ENCODE peak calls at places on chromosome 9, in five cellular contexts. V is NK-92 treated with Interleukin-12 subunit alpha and Interleukin-12 subunit beta, amount 100 ng/mL, for 24 hours; Z is sciatic nerve; L is neural progenitor cell; Y is body of pancreas. C is an unnamed sample.

GRCh38 chr9:100033877-100034551 is 64.8 kb downstream of the ERP44 start:
- DNase-seq in Z (no peak), Y (no peak), V (no peak), L (no peak), C (no peak)

GRCh38 chr9:136648746-136649145 is 14.0 kb upstream of the EGFL7 start:
- DNase-seq in Z (no peak), Y (peak; percentile 52), V (no peak), L (no peak), C (no peak)

GRCh38 chr9:78144663-78145377 is 91.1 kb upstream of the CEP78 start:
- DNase-seq in V (no peak), Y (no peak), Z (no peak), L (no peak), C (no peak)

GRCh38 chr9:14383296-14383695 is 69.4 kb upstream of the NFIB start:
- DNase-seq in L (no peak), Z (no peak), Y (no peak), V (no peak), C (no peak)

GRCh38 chr9:120791161-120791560 is 2.1 kb downstream of the FBXW2 start:
- DNase-seq in Y (no peak), V (no peak), L (no peak), Z (no peak), C (no peak)

GRCh38 chr9:132356276-132356924 is 1.6 kb upstream of the SETX start:
- DNase-seq in V (no peak), Z (no peak), L (no peak), Y (no peak), C (no peak)

GRCh38 chr9:70484232-70485130 is 70.0 kb upstream of the KLF9 start:
- DNase-seq in Y (peak; percentile 74), V (no peak), L (peak; percentile 73), Z (no peak), C (peak; percentile 81)

GRCh38 chr9:78542491-78543175 is 245.7 kb downstream of the PSAT1 start:
- DNase-seq in Z (no peak), Y (no peak), L (peak; percentile 31), V (no peak), C (peak; percentile 25)

GRCh38 chr9:126722252-126722921 is 82.5 kb upstream of the ZBTB43 start:
- DNase-seq in Z (peak; percentile 82), Y (peak; percentile 79), V (peak; percentile 45), L (peak; percentile 89), C (peak; percentile 83)

GRCh38 chr9:135718616-135719015 is 16.6 kb downstream of the KCNT1 start:
- DNase-seq in V (no peak), L (no peak), Y (no peak), Z (no peak), C (no peak)

GRCh38 chr9:92979657-92980056 is 32.3 kb downstream of the FGD3 start:
- DNase-seq in Y (no peak), V (no peak), L (no peak), Z (no peak), C (no peak)

GRCh38 chr9:21031091-21031817 is at the start of gene HACD4:
- DNase-seq in Y (peak; percentile 46), L (peak; percentile 61), V (peak; percentile 3), Z (peak; percentile 74), C (peak; percentile 87)

GRCh38 chr9:86549920-86550319 is 195.7 kb upstream of the TUT7 start:
- DNase-seq in Y (no peak), V (no peak), L (no peak), Z (no peak), C (no peak)

GRCh38 chr9:5428794-5429528 is 8.8 kb downstream of the PLGRKT start:
- DNase-seq in L (no peak), Y (no peak), V (no peak), Z (no peak), C (no peak)

GRCh38 chr9:2028888-2029287 is 13.7 kb downstream of the SMARCA2 start:
- DNase-seq in L (no peak), Z (no peak), V (no peak), Y (no peak), C (no peak)

GRCh38 chr9:70580593-70581195 is 166.2 kb upstream of the KLF9 start:
- DNase-seq in Z (no peak), V (no peak), Y (no peak), L (no peak), C (no peak)

C was measured in iPS-NIHi11.